ENCODE peak calls at places on chromosome X, in six cellular contexts. B is osteocyte, D is dorsolateral prefrontal cortex, E is SK-N-SH, W is GM13977, F is A549. Z is an unnamed sample.

GRCh38 chrX:14927391-14927790 is 54.2 kb downstream of the MOSPD2 start:
- DNase-seq in F (no peak), D (no peak), E (no peak), B (no peak), W (no peak), Z (no peak)

GRCh38 chrX:100445593-100445992 is 35.5 kb upstream of the PCDH19 start:
- DNase-seq in D (no peak), W (no peak), B (no peak), E (no peak), F (no peak), Z (no peak)

GRCh38 chrX:39975094-39975865 is 122.5 kb downstream of the BCOR start:
- DNase-seq in F (no peak), E (no peak), W (no peak), D (no peak), B (no peak), Z (no peak)

GRCh38 chrX:19579485-19579884 is 64.2 kb upstream of the MAP3K15 start:
- DNase-seq in D (no peak), E (no peak), B (no peak), F (no peak), W (no peak), Z (no peak)

GRCh38 chrX:96685205-96686099 is 810 bp downstream of the DIAPH2 start:
- DNase-seq in F (no peak), W (no peak), D (no peak), B (no peak), E (peak; percentile 39), Z (peak; percentile 19)

GRCh38 chrX:70033348-70033747 is 16.4 kb downstream of the AWAT2 start:
- DNase-seq in W (peak; percentile 35), F (peak; percentile 17), E (peak; percentile 52), B (no peak), D (no peak), Z (peak; percentile 26)

GRCh38 chrX:104047171-104047570 is 7.4 kb downstream of the H2BW2 start:
- DNase-seq in E (no peak), B (no peak), F (no peak), W (no peak), D (no peak), Z (no peak)

GRCh38 chrX:47030339-47030738 is 47.9 kb upstream of the RGN start:
- DNase-seq in W (peak; percentile 45), E (peak; percentile 41), B (no peak), D (no peak), F (peak; percentile 46), Z (peak; percentile 18)

GRCh38 chrX:69503835-69504625 is at the start of gene NALF2:
- DNase-seq in D (no peak), W (peak; percentile 55), B (peak; percentile 83), E (peak; percentile 86), F (peak; percentile 41), Z (peak; percentile 31)

GRCh38 chrX:8653956-8654355 is 78.0 kb downstream of the ANOS1 start:
- DNase-seq in F (no peak), B (no peak), W (no peak), D (no peak), E (no peak), Z (no peak)

GRCh38 chrX:106933538-106933961 is 13.3 kb downstream of the CLDN2 start:
- DNase-seq in D (no peak), W (no peak), E (peak; percentile 19), B (no peak), F (peak; percentile 61), Z (no peak)

GRCh38 chrX:78543281-78543680 is 115.8 kb downstream of the RTL3 start:
- DNase-seq in W (no peak), B (no peak), D (no peak), F (no peak), E (no peak), Z (no peak)

GRCh38 chrX:28550331-28550872 is 36.8 kb upstream of the IL1RAPL1 start:
- DNase-seq in D (no peak), E (peak; percentile 2), F (no peak), W (no peak), B (no peak), Z (no peak)

GRCh38 chrX:140815868-140816267 is 106.3 kb downstream of the LINC00632 start:
- DNase-seq in D (no peak), F (no peak), B (no peak), W (no peak), E (no peak), Z (no peak)

GRCh38 chrX:48956728-48957414 is 536 bp downstream of the OTUD5 start:
- DNase-seq in B (no peak), W (no peak), E (no peak), F (no peak), D (no peak), Z (no peak)

GRCh38 chrX:147757750-147758149 is 154.0 kb upstream of the FMR1 start:
- DNase-seq in E (no peak), W (no peak), B (no peak), D (no peak), F (no peak), Z (no peak)

GRCh38 chrX:111167334-111167733 is 71.3 kb downstream of the PAK3 start:
- DNase-seq in W (no peak), B (no peak), F (no peak), E (no peak), D (no peak), Z (no peak)

GRCh38 chrX:39810901-39811300 is 286.9 kb downstream of the BCOR start:
- DNase-seq in D (no peak), B (no peak), E (no peak), F (no peak), W (no peak), Z (no peak)

GRCh38 chrX:12975999-12976558 is 1.2 kb downstream of the TMSB4X start:
- DNase-seq in E (peak; percentile 67), B (no peak), W (no peak), D (no peak), F (peak; percentile 55), Z (no peak)

GRCh38 chrX:42976729-42977366 is 198.9 kb upstream of the PPP1R2C start:
- DNase-seq in E (no peak), D (no peak), F (no peak), W (no peak), B (no peak), Z (no peak)

GRCh38 chrX:111447298-111447697 is 35.3 kb upstream of the DCX start:
- DNase-seq in B (no peak), F (no peak), W (peak; percentile 13), E (peak; percentile 20), D (peak; percentile 33), Z (peak; percentile 0)

GRCh38 chrX:134010690-134011089 is 25.3 kb upstream of the GPC3 start:
- DNase-seq in D (no peak), F (no peak), W (no peak), E (no peak), B (no peak), Z (no peak)

DNA sequence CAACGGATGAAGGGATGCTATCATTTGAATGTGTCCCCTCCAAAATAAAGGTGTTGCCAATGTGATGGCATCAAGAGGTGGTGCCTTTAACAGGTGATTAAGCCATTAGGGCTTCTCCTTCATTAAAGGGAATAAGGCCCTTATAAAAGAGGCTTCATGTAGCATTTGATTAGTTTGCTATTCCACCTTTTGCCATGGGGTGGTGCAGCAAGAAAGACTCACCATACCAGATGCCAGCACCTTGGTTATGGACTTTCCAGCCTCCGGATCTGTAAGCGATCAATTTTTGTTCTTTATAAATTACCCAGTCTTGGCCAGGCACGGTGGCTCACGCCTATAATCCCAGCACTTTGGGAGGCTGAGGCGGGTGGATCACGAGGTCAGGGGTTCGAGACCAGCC is 7.9 kb upstream of the SLC25A43 start:
- DNase-seq in E (peak; percentile 26), D (no peak), B (no peak), W (peak; percentile 54), F (peak; percentile 49), Z (no peak)
- TF ChIP-seq CTCF in E (peak; percentile 47), D (no peak), B (peak; percentile 23), W (peak; percentile 41), F (no peak), Z (no peak)

GRCh38 chrX:76109654-76110053 is 63.2 kb upstream of the PBDC1 start:
- DNase-seq in B (no peak), E (peak; percentile 0), D (no peak), F (no peak), W (no peak), Z (no peak)
- TF ChIP-seq CTCF in B (no peak), E (peak; percentile 19), D (no peak), F (no peak), W (no peak), Z (no peak)

GRCh38 chrX:138034136-138034535 is 468.2 kb downstream of the ZIC3 start:
- DNase-seq in E (peak; percentile 3), W (no peak), F (no peak), B (no peak), D (no peak), Z (no peak)
- TF ChIP-seq CTCF in E (peak; percentile 25), W (no peak), F (no peak), B (no peak), D (no peak), Z (no peak)

GRCh38 chrX:9885150-9885549 is 82.0 kb upstream of the CLDN34 start:
- DNase-seq in B (no peak), D (peak; percentile 80), E (peak; percentile 67), W (peak; percentile 78), F (peak; percentile 58), Z (peak; percentile 74)
- TF ChIP-seq CTCF in B (peak; percentile 62), D (peak; percentile 56), E (peak; percentile 56), W (peak; percentile 81), F (peak; percentile 56), Z (peak; percentile 57)